ENCODE peak calls at places on chromosomes 7 and 10, in eight cellular contexts. One of them, this sample, is unnamed.

GRCh38 chr7:20407585-20408466 is 77.1 kb downstream of the ITGB8 start:
- DNase-seq in bronchial epithelial cell: peak
- DNase-seq in neural crest cell: no peak
- DNase-seq in endothelial cell: no peak
- DNase-seq in IMR-90: peak
- DNase-seq in HFF-Myc: no peak
- DNase-seq in AG09319: no peak
- DNase-seq in AG09309: peak
- DNase-seq in this sample: no peak

GRCh38 chr7:104267701-104268368 is 60.0 kb upstream of the ORC5 start:
- DNase-seq in bronchial epithelial cell: peak
- DNase-seq in neural crest cell: no peak
- DNase-seq in endothelial cell: no peak
- DNase-seq in IMR-90: peak
- DNase-seq in HFF-Myc: no peak
- DNase-seq in AG09319: no peak
- DNase-seq in AG09309: no peak
- DNase-seq in this sample: no peak

GRCh38 chr7:149362696-149363095 is 98.2 kb downstream of the ZNF777 start:
- DNase-seq in bronchial epithelial cell: no peak
- DNase-seq in neural crest cell: no peak
- DNase-seq in endothelial cell: no peak
- DNase-seq in IMR-90: no peak
- DNase-seq in HFF-Myc: no peak
- DNase-seq in AG09319: no peak
- DNase-seq in AG09309: no peak
- DNase-seq in this sample: no peak

GRCh38 chr10:118596426-118597124 is 1.1 kb upstream of the PRLHR start:
- DNase-seq in bronchial epithelial cell: no peak
- DNase-seq in neural crest cell: no peak
- DNase-seq in endothelial cell: no peak
- DNase-seq in IMR-90: no peak
- DNase-seq in HFF-Myc: no peak
- DNase-seq in AG09319: no peak
- DNase-seq in AG09309: no peak
- DNase-seq in this sample: no peak

GRCh38 chr10:101441539-101442455 is 87.8 kb downstream of the BTRC start:
- DNase-seq in bronchial epithelial cell: peak
- DNase-seq in neural crest cell: no peak
- DNase-seq in endothelial cell: peak
- DNase-seq in IMR-90: peak
- DNase-seq in HFF-Myc: peak
- DNase-seq in AG09319: peak
- DNase-seq in AG09309: peak
- DNase-seq in this sample: peak

GRCh38 chr10:57664815-57665214 is 602.9 kb downstream of the IPMK start:
- DNase-seq in bronchial epithelial cell: no peak
- DNase-seq in neural crest cell: no peak
- DNase-seq in endothelial cell: no peak
- DNase-seq in IMR-90: no peak
- DNase-seq in HFF-Myc: no peak
- DNase-seq in AG09319: no peak
- DNase-seq in AG09309: no peak
- DNase-seq in this sample: no peak

GRCh38 chr10:129936923-129937300 is 27.2 kb downstream of the EBF3 start:
- DNase-seq in bronchial epithelial cell: no peak
- DNase-seq in neural crest cell: no peak
- DNase-seq in endothelial cell: no peak
- DNase-seq in IMR-90: no peak
- DNase-seq in HFF-Myc: no peak
- DNase-seq in AG09319: no peak
- DNase-seq in AG09309: no peak
- DNase-seq in this sample: no peak

GRCh38 chr7:16350634-16351033 is 70.7 kb downstream of the CRPPA start:
- DNase-seq in bronchial epithelial cell: no peak
- DNase-seq in neural crest cell: no peak
- DNase-seq in endothelial cell: no peak
- DNase-seq in IMR-90: no peak
- DNase-seq in HFF-Myc: no peak
- DNase-seq in AG09319: no peak
- DNase-seq in AG09309: no peak
- DNase-seq in this sample: no peak

GRCh38 chr7:46747222-46747621 is 826.1 kb upstream of the IGFBP3 start:
- DNase-seq in bronchial epithelial cell: no peak
- DNase-seq in neural crest cell: no peak
- DNase-seq in endothelial cell: no peak
- DNase-seq in IMR-90: no peak
- DNase-seq in HFF-Myc: no peak
- DNase-seq in AG09319: no peak
- DNase-seq in AG09309: no peak
- DNase-seq in this sample: no peak

GRCh38 chr7:20959281-20959680 is 172.6 kb upstream of the SP8 start:
- DNase-seq in bronchial epithelial cell: peak
- DNase-seq in neural crest cell: no peak
- DNase-seq in endothelial cell: no peak
- DNase-seq in IMR-90: no peak
- DNase-seq in HFF-Myc: no peak
- DNase-seq in AG09319: no peak
- DNase-seq in AG09309: no peak
- DNase-seq in this sample: no peak

GRCh38 chr10:103752680-103753248 is 102.6 kb downstream of the SH3PXD2A start:
- DNase-seq in bronchial epithelial cell: no peak
- DNase-seq in neural crest cell: no peak
- DNase-seq in endothelial cell: no peak
- DNase-seq in IMR-90: no peak
- DNase-seq in HFF-Myc: no peak
- DNase-seq in AG09319: no peak
- DNase-seq in AG09309: no peak
- DNase-seq in this sample: no peak

GRCh38 chr7:64881461-64882287 is 21.4 kb upstream of the ZNF273 start:
- DNase-seq in bronchial epithelial cell: no peak
- DNase-seq in neural crest cell: no peak
- DNase-seq in endothelial cell: no peak
- DNase-seq in IMR-90: no peak
- DNase-seq in HFF-Myc: no peak
- DNase-seq in AG09319: no peak
- DNase-seq in AG09309: no peak
- DNase-seq in this sample: no peak

GRCh38 chr7:25926439-25926838 is 225.6 kb upstream of the NFE2L3 start:
- DNase-seq in bronchial epithelial cell: no peak
- DNase-seq in neural crest cell: no peak
- DNase-seq in endothelial cell: no peak
- DNase-seq in IMR-90: no peak
- DNase-seq in HFF-Myc: no peak
- DNase-seq in AG09319: no peak
- DNase-seq in AG09309: no peak
- DNase-seq in this sample: no peak

GRCh38 chr7:30796105-30796869 is 25.1 kb downstream of the MINDY4 start:
- DNase-seq in bronchial epithelial cell: peak
- DNase-seq in neural crest cell: no peak
- DNase-seq in endothelial cell: no peak
- DNase-seq in IMR-90: peak
- DNase-seq in HFF-Myc: peak
- DNase-seq in AG09319: no peak
- DNase-seq in AG09309: no peak
- DNase-seq in this sample: peak

DNA sequence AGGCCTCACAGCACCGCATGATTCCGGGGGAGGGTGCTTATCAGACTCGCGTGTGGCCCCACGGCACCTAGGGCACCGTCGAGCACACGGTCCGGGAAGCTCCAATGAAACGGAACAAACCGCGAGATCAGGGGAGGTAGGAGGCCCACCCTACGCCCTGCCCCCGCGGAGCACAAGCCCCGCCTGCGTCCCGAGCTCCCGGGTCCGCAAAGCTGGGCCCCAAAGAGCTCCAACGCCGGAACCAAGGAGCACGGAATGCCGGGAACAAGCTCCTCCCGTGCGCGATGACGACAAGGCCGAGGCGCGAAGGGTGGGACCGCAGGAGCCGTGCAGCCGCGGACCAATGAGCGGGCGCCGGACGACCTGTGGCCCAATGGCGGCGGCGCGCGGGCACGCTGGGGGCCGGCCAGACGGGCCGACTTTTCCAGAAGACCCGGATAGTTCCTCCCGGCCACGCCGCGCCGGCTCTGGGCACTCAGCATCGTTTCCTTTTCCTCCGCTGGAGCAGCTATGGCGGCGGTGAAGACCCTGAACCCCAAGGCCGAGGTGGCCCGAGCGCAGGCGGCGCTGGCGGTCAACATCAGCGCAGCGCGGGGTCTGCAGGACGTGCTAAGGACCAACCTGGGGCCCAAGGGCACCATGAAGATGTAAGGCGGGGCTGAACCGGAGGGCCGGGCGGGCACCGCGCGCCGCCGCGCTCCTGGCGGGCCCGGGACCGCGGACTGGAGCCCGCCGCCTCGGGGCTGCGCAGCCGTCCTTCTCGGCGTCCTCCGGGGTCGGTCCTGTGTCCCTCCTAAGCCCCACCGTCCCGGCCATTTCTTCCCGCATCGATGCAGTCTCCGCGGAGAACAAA is at the start of the genes CCT6A and PSPH:
- DNase-seq in bronchial epithelial cell: peak
- DNase-seq in neural crest cell: peak
- DNase-seq in endothelial cell: peak
- DNase-seq in IMR-90: peak
- DNase-seq in HFF-Myc: peak
- DNase-seq in AG09319: peak
- DNase-seq in AG09309: peak
- DNase-seq in this sample: peak
- TF ChIP-seq CTCF in bronchial epithelial cell: no peak
- TF ChIP-seq CTCF in neural crest cell: no peak
- TF ChIP-seq CTCF in endothelial cell: no peak
- TF ChIP-seq CTCF in IMR-90: no peak
- TF ChIP-seq CTCF in HFF-Myc: no peak
- TF ChIP-seq CTCF in AG09319: no peak
- TF ChIP-seq CTCF in AG09309: no peak
- TF ChIP-seq CTCF in this sample: no peak

DNA sequence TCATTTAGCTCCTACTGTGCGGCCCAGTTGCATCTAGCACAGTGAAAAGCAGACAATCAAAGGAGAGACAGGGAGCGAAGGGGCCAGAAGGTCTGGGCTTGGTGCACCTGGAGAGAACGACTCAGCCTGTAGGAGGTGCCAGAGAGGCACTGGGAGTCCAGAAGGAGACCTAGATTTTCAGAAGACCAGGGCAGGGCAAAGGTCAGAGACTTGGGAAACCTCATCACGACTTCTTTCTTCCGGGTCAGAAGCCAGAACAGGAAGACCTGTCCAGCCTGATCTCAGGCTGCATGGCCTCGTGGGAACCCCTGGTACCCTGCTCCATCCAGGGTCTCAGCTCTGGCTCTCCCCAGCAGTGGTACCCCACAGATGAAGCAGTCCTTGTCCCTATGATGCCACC is 5.2 kb downstream of the AGAP3 start:
- DNase-seq in bronchial epithelial cell: no peak
- DNase-seq in neural crest cell: no peak
- DNase-seq in endothelial cell: peak
- DNase-seq in IMR-90: no peak
- DNase-seq in HFF-Myc: no peak
- DNase-seq in AG09319: no peak
- DNase-seq in AG09309: no peak
- DNase-seq in this sample: no peak
- TF ChIP-seq CTCF in bronchial epithelial cell: peak
- TF ChIP-seq CTCF in neural crest cell: peak
- TF ChIP-seq CTCF in endothelial cell: peak
- TF ChIP-seq CTCF in IMR-90: peak
- TF ChIP-seq CTCF in HFF-Myc: peak
- TF ChIP-seq CTCF in AG09319: peak
- TF ChIP-seq CTCF in AG09309: peak
- TF ChIP-seq CTCF in this sample: peak

GRCh38 chr10:17805921-17806577 is 3.1 kb upstream of the MRC1 start:
- DNase-seq in bronchial epithelial cell: no peak
- DNase-seq in neural crest cell: no peak
- DNase-seq in endothelial cell: no peak
- DNase-seq in IMR-90: no peak
- DNase-seq in HFF-Myc: no peak
- DNase-seq in AG09319: no peak
- DNase-seq in AG09309: no peak
- DNase-seq in this sample: no peak

GRCh38 chr10:17805440-17805839 is 3.7 kb upstream of the MRC1 start:
- DNase-seq in bronchial epithelial cell: no peak
- DNase-seq in neural crest cell: no peak
- DNase-seq in endothelial cell: no peak
- DNase-seq in IMR-90: no peak
- DNase-seq in HFF-Myc: no peak
- DNase-seq in AG09319: no peak
- DNase-seq in AG09309: no peak
- DNase-seq in this sample: no peak

GRCh38 chr10:17802350-17802749 is 6.8 kb upstream of the MRC1 start:
- DNase-seq in bronchial epithelial cell: no peak
- DNase-seq in neural crest cell: no peak
- DNase-seq in endothelial cell: no peak
- DNase-seq in IMR-90: no peak
- DNase-seq in HFF-Myc: no peak
- DNase-seq in AG09319: no peak
- DNase-seq in AG09309: no peak
- DNase-seq in this sample: no peak

GRCh38 chr10:17802966-17803365 is 6.2 kb upstream of the MRC1 start:
- DNase-seq in bronchial epithelial cell: peak
- DNase-seq in neural crest cell: no peak
- DNase-seq in endothelial cell: no peak
- DNase-seq in IMR-90: peak
- DNase-seq in HFF-Myc: no peak
- DNase-seq in AG09319: no peak
- DNase-seq in AG09309: no peak
- DNase-seq in this sample: no peak

GRCh38 chr10:17801507-17801906 is 7.6 kb upstream of the MRC1 start:
- DNase-seq in bronchial epithelial cell: no peak
- DNase-seq in neural crest cell: no peak
- DNase-seq in endothelial cell: no peak
- DNase-seq in IMR-90: no peak
- DNase-seq in HFF-Myc: no peak
- DNase-seq in AG09319: no peak
- DNase-seq in AG09309: no peak
- DNase-seq in this sample: no peak
- TF ChIP-seq CTCF in bronchial epithelial cell: no peak
- TF ChIP-seq CTCF in neural crest cell: peak
- TF ChIP-seq CTCF in endothelial cell: peak
- TF ChIP-seq CTCF in IMR-90: no peak
- TF ChIP-seq CTCF in HFF-Myc: no peak
- TF ChIP-seq CTCF in AG09319: no peak
- TF ChIP-seq CTCF in AG09309: peak
- TF ChIP-seq CTCF in this sample: no peak

DNA sequence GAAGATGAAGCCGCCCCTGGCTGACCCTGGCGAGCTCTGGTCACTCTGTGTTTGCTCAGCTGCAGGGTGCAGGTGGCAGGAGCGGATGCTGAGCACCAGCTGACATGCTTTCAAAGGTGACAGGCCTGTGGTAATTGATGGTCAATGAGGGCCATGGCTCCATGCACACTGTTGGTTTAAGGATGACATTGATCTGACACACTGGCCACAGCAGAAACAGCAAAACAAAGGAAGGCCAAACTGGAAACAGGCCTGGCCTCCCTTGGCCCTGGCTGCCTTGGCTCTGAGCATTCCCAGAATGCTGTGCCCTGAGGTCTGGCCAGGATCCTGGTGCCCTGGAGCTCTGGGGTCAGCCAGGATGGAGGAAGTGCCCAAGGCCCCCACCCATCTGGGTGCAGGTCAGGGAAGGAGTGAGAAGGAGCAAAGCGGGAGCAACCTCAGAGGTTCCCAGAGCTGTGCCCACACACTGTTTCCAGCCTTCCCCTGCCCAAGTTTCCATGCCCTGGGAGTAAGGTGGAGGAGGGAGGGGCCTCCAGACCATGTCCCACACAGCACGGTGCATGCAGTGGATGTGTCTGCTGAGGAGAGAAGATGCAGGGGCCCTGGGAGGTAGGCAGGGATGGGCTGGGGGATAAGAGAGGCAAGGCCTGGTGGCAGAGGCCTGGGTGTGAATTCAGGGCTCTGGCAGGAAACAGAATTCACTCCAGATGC is 302.2 kb downstream of the RPS24 start:
- DNase-seq in bronchial epithelial cell: no peak
- DNase-seq in neural crest cell: no peak
- DNase-seq in endothelial cell: no peak
- DNase-seq in IMR-90: peak
- DNase-seq in HFF-Myc: no peak
- DNase-seq in AG09319: no peak
- DNase-seq in AG09309: no peak
- DNase-seq in this sample: peak
- TF ChIP-seq CTCF in bronchial epithelial cell: no peak
- TF ChIP-seq CTCF in neural crest cell: no peak
- TF ChIP-seq CTCF in endothelial cell: no peak
- TF ChIP-seq CTCF in IMR-90: no peak
- TF ChIP-seq CTCF in HFF-Myc: no peak
- TF ChIP-seq CTCF in AG09319: no peak
- TF ChIP-seq CTCF in AG09309: no peak
- TF ChIP-seq CTCF in this sample: no peak

This sample was measured in astrocyte of the cerebellum.